ENCODE peak calls at places on chromosomes 13 and 19, in nine cellular contexts. N is upper lobe of left lung; K is ELR; M is heart left ventricle; L is endothelial cell; U is effector memory CD4-positive, alpha-beta T cell; F is A549; B is HAP-1; I is nucleus accumbens. C is an unnamed sample.

GRCh38 chr19:6516659-6517291 is 14.1 kb upstream of the TNFSF9 start:
- DNase-seq in B (peak; percentile 97), F (peak; percentile 83), K (peak; percentile 87), N (peak; percentile 94), U (peak; percentile 70), M (peak; percentile 87), L (peak; percentile 94), I (peak; percentile 65), C (peak; percentile 93)

GRCh38 chr19:1082165-1082927 is 12.8 kb downstream of the POLR2E start:
- DNase-seq in F (peak; percentile 91), U (peak; percentile 76), M (peak; percentile 69), N (peak; percentile 95), B (peak; percentile 97), K (peak; percentile 68), L (peak; percentile 58), I (no peak), C (peak; percentile 88)

GRCh38 chr19:4278926-4279529 is at the start of gene SHD:
- DNase-seq in L (no peak), K (no peak), F (no peak), B (no peak), M (no peak), N (no peak), I (no peak), U (no peak), C (peak; percentile 82)

GRCh38 chr19:2167896-2168618 is 4.3 kb downstream of the DOT1L start:
- DNase-seq in L (no peak), F (peak; percentile 50), B (peak; percentile 50), K (peak; percentile 83), M (peak; percentile 85), N (peak; percentile 92), I (no peak), U (no peak), C (no peak)

GRCh38 chr19:11460207-11460606 is 20.6 kb downstream of the ELAVL3 start:
- DNase-seq in K (no peak), M (no peak), N (no peak), F (no peak), B (no peak), L (no peak), U (no peak), I (no peak), C (no peak)

GRCh38 chr19:48471836-48472235 is 2.7 kb downstream of the CYTH2 start:
- DNase-seq in U (no peak), L (no peak), F (no peak), M (no peak), K (no peak), I (no peak), N (no peak), B (no peak), C (no peak)

GRCh38 chr13:21326155-21327030 is 132.7 kb downstream of the ZDHHC20 start:
- DNase-seq in U (no peak), M (no peak), N (peak; percentile 40), F (no peak), B (no peak), K (peak; percentile 76), I (peak; percentile 50), L (no peak), C (peak; percentile 33)

GRCh38 chr13:23724196-23724970 is 154.2 kb downstream of the TNFRSF19 start:
- DNase-seq in I (no peak), L (no peak), U (no peak), K (peak; percentile 69), N (no peak), F (no peak), B (no peak), M (no peak), C (peak; percentile 55)

GRCh38 chr19:3725640-3726310 is 17.6 kb downstream of the TJP3 start:
- DNase-seq in F (no peak), B (no peak), U (no peak), K (peak; percentile 30), N (peak; percentile 82), I (no peak), L (no peak), M (no peak), C (no peak)

GRCh38 chr13:49646688-49647087 is 18.4 kb downstream of the ARL11 start:
- DNase-seq in U (no peak), I (no peak), F (no peak), B (no peak), M (no peak), N (no peak), L (no peak), K (no peak), C (no peak)

GRCh38 chr13:24281188-24282008 is 28.0 kb upstream of the C1QTNF9 start:
- DNase-seq in U (no peak), I (no peak), K (no peak), L (no peak), F (no peak), M (no peak), B (no peak), N (no peak), C (no peak)

GRCh38 chr19:43782311-43782660 is 1.5 kb upstream of the KCNN4 start:
- DNase-seq in F (no peak), K (no peak), I (no peak), U (no peak), M (no peak), L (no peak), B (no peak), N (no peak), C (no peak)

GRCh38 chr13:79631260-79631659 is 150.3 kb downstream of the NDFIP2 start:
- DNase-seq in L (no peak), M (no peak), I (no peak), U (no peak), K (peak; percentile 96), B (peak; percentile 9), N (no peak), F (peak; percentile 73), C (peak; percentile 73)

GRCh38 chr19:802888-803561 is 5.8 kb downstream of the PTBP1 start:
- DNase-seq in N (no peak), U (no peak), L (no peak), M (peak; percentile 19), F (no peak), K (no peak), B (no peak), I (no peak), C (no peak)

GRCh38 chr19:17125728-17126677 is 50.4 kb downstream of the MYO9B start:
- DNase-seq in L (no peak), B (peak; percentile 35), F (no peak), M (peak; percentile 71), I (no peak), N (peak; percentile 75), K (no peak), U (peak; percentile 72), C (peak; percentile 94)

GRCh38 chr13:37208052-37208451 is 102.6 kb upstream of the CSNK1A1L start:
- DNase-seq in U (no peak), L (no peak), M (no peak), I (no peak), K (no peak), N (no peak), B (no peak), F (no peak), C (no peak)

GRCh38 chr13:112705286-112705685 is 15.4 kb downstream of the ATP11A start:
- DNase-seq in F (no peak), M (peak; percentile 13), K (no peak), I (no peak), L (no peak), N (peak; percentile 18), U (no peak), B (no peak), C (no peak)

GRCh38 chr19:16435999-16436650 is 35.6 kb downstream of the EPS15L1 start:
- DNase-seq in U (no peak), L (no peak), N (no peak), B (no peak), K (no peak), F (no peak), M (no peak), I (no peak), C (no peak)

GRCh38 chr13:23160241-23161175 is 20.3 kb upstream of the SGCG start:
- DNase-seq in F (no peak), U (no peak), M (no peak), K (peak; percentile 10), B (peak; percentile 12), I (no peak), N (no peak), L (no peak), C (no peak)

GRCh38 chr19:32599736-32600157 is 18.8 kb downstream of the PDCD5 start:
- DNase-seq in F (peak; percentile 85), M (no peak), U (no peak), I (no peak), N (peak; percentile 35), L (peak; percentile 49), B (peak; percentile 66), K (peak; percentile 68), C (peak; percentile 41)

GRCh38 chr19:49801966-49802661 is 11.0 kb downstream of the FUZ start:
- DNase-seq in K (peak; percentile 30), L (no peak), I (peak; percentile 80), F (peak; percentile 77), U (no peak), N (peak; percentile 45), M (peak; percentile 91), B (peak; percentile 70), C (peak; percentile 95)

GRCh38 chr19:4969772-4970531 is 1.0 kb downstream of the KDM4B start:
- DNase-seq in I (no peak), N (peak; percentile 57), M (no peak), K (peak; percentile 55), B (peak; percentile 41), U (no peak), L (no peak), F (no peak), C (no peak)

GRCh38 chr13:113976711-113977684 is 3.1 kb upstream of the C13orf46 start:
- DNase-seq in L (no peak), K (peak; percentile 78), B (no peak), F (peak; percentile 29), U (no peak), M (no peak), N (no peak), I (no peak), C (peak; percentile 4)

C was measured in BE2C.